ENCODE peak calls at places on chromosomes 1 and 21, in five cellular contexts. K, J, Q, T and I are unnamed samples.

GRCh38 chr1:4219826-4220225 is 319.8 kb upstream of the C1orf174 start:
- DNase-seq in K (no peak), J (no peak), Q (no peak), T (no peak), I (no peak)

GRCh38 chr1:89351622-89352311 is 12.1 kb upstream of the GBP6 start:
- DNase-seq in K (no peak), J (no peak), Q (no peak), T (no peak), I (no peak)

GRCh38 chr1:153465728-153466625 is 5.5 kb upstream of the S100A7 start:
- DNase-seq in K (peak; percentile 66), J (no peak), Q (no peak), T (no peak), I (peak; percentile 67)

GRCh38 chr1:210817385-210818275 is 316.3 kb downstream of the KCNH1 start:
- DNase-seq in K (no peak), J (no peak), Q (no peak), T (no peak), I (no peak)

GRCh38 chr21:15616864-15617574 is 112.8 kb upstream of the USP25 start:
- DNase-seq in K (peak; percentile 78), J (no peak), Q (no peak), T (no peak), I (no peak)

GRCh38 chr1:244104309-244105060 is 53.4 kb downstream of the ZBTB18 start:
- DNase-seq in K (peak; percentile 85), J (peak; percentile 19), Q (no peak), T (no peak), I (no peak)

GRCh38 chr1:97144527-97144926 is 422.9 kb downstream of the PTBP2 start:
- DNase-seq in K (peak; percentile 23), J (no peak), Q (no peak), T (no peak), I (no peak)

GRCh38 chr21:21664871-21665270 is 666.7 kb downstream of the NCAM2 start:
- DNase-seq in K (peak; percentile 21), J (no peak), Q (no peak), T (no peak), I (no peak)

GRCh38 chr1:226128487-226129075 is 58.0 kb downstream of the ACBD3 start:
- DNase-seq in K (peak; percentile 59), J (no peak), Q (no peak), T (no peak), I (no peak)

GRCh38 chr1:56550132-56550531 is 29.2 kb downstream of the PLPP3 start:
- DNase-seq in K (no peak), J (peak; percentile 33), Q (no peak), T (no peak), I (no peak)

GRCh38 chr1:234579967-234580366 is 30.0 kb downstream of the IRF2BP2 start:
- DNase-seq in K (no peak), J (no peak), Q (no peak), T (no peak), I (no peak)

GRCh38 chr1:19808351-19808750 is 6.7 kb downstream of the RNF186 start:
- DNase-seq in K (no peak), J (no peak), Q (no peak), T (no peak), I (no peak)

GRCh38 chr21:28283652-28284490 is 708.8 kb downstream of the LTN1 start:
- DNase-seq in K (peak; percentile 98), J (peak; percentile 5), Q (no peak), T (no peak), I (no peak)

GRCh38 chr1:150268706-150269403 is at the start of gene APH1A:
- DNase-seq in K (peak; percentile 98), J (peak; percentile 100), Q (peak; percentile 96), T (peak; percentile 96), I (peak; percentile 90)

GRCh38 chr1:44757420-44757819 is 17.8 kb downstream of the KIF2C start:
- DNase-seq in K (no peak), J (no peak), Q (no peak), T (no peak), I (no peak)

GRCh38 chr1:45035631-45036301 is 23.7 kb downstream of the UROD start:
- DNase-seq in K (no peak), J (no peak), Q (peak; percentile 12), T (no peak), I (no peak)

GRCh38 chr1:164559342-164560070 is 522 bp downstream of the PBX1 start:
- DNase-seq in K (peak; percentile 50), J (peak; percentile 45), Q (peak; percentile 69), T (no peak), I (peak; percentile 49)